ENCODE peak calls at places on chromosomes 16 and 17, in five cellular contexts. B is aorta, T is WTC11, X is lower leg skin, L is psoas muscle. E is an unnamed sample.
A peak's percentile ranks its signal among the peaks of the same experiment; 100 is the strongest.

GRCh38 chr16:68644715-68645493 is at the start of gene CDH3:
- DNase-seq in B (no peak), T (peak; percentile 94), X (peak; percentile 87), L (no peak), E (peak; percentile 77)

GRCh38 chr16:67529639-67530012 is 997 bp downstream of the RIPOR1 start:
- DNase-seq in B (no peak), T (no peak), X (peak; percentile 85), L (no peak), E (no peak)

GRCh38 chr17:61443475-61443882 is 8.7 kb upstream of the TBX4 start:
- DNase-seq in B (no peak), T (peak; percentile 54), X (no peak), L (no peak), E (no peak)

GRCh38 chr16:802914-803750 is 2.6 kb upstream of the GNG13 start:
- DNase-seq in B (no peak), T (no peak), X (no peak), L (no peak), E (no peak)

GRCh38 chr16:47213761-47214440 is 70.2 kb upstream of the NETO2 start:
- DNase-seq in B (no peak), T (no peak), X (no peak), L (no peak), E (no peak)

GRCh38 chr17:58452738-58453137 is 35.4 kb upstream of the RNF43 start:
- DNase-seq in B (no peak), T (no peak), X (no peak), L (no peak), E (no peak)

GRCh38 chr16:85265161-85265784 is 153.0 kb upstream of the CIBAR2 start:
- DNase-seq in B (no peak), T (no peak), X (no peak), L (no peak), E (no peak)

GRCh38 chr17:49438885-49439284 is 24.2 kb upstream of the PHB1 start:
- DNase-seq in B (no peak), T (no peak), X (peak; percentile 77), L (no peak), E (no peak)

GRCh38 chr17:60305141-60305540 is 86.8 kb downstream of the USP32 start:
- DNase-seq in B (no peak), T (no peak), X (no peak), L (no peak), E (no peak)

GRCh38 chr17:14033166-14033565 is 36.1 kb upstream of the COX10 start:
- DNase-seq in B (no peak), T (no peak), X (no peak), L (no peak), E (no peak)

GRCh38 chr16:67922221-67922620 is 9.4 kb downstream of the CTRL start:
- DNase-seq in B (no peak), T (no peak), X (no peak), L (no peak), E (no peak)

GRCh38 chr16:1707193-1707790 is 1.3 kb downstream of the MAPK8IP3 start:
- DNase-seq in B (no peak), T (peak; percentile 25), X (peak; percentile 89), L (no peak), E (no peak)

GRCh38 chr17:16919663-16920627 is 52.0 kb downstream of the TNFRSF13B start:
- DNase-seq in B (no peak), T (peak; percentile 56), X (peak; percentile 76), L (no peak), E (no peak)

GRCh38 chr17:40538019-40538935 is 27.0 kb downstream of the CCR7 start:
- DNase-seq in B (peak; percentile 78), T (no peak), X (no peak), L (peak; percentile 69), E (peak; percentile 86)

E was measured in upper lobe of left lung.